ENCODE peak calls at places on chromosomes 4 and X, in nine cellular contexts. U is HT1080, I is memory B cell, G is suprapubic skin, D is DMS153, P is NCI-H774, O is IMR-90, S is MM.1S, Y is NCI-H1436. A is an unnamed sample.

GRCh38 chrX:8851487-8851886 is 50.3 kb upstream of the FAM9A start:
- DNase-seq in U (peak; percentile 58), I (no peak), G (no peak), D (no peak), P (no peak), O (peak; percentile 34), S (no peak), Y (no peak), A (no peak)

GRCh38 chr4:185227713-185228278 is 18.4 kb downstream of the SNX25 start:
- DNase-seq in U (no peak), I (no peak), G (no peak), D (no peak), P (no peak), O (no peak), S (no peak), Y (no peak), A (no peak)

GRCh38 chrX:153924149-153924861 is 1.8 kb downstream of the ARHGAP4 start:
- DNase-seq in U (peak; percentile 34), I (peak; percentile 37), G (no peak), D (peak; percentile 73), P (no peak), O (peak; percentile 44), S (peak; percentile 42), Y (peak; percentile 89), A (no peak)

GRCh38 chr4:153374471-153374870 is 30.0 kb downstream of the MND1 start:
- DNase-seq in U (no peak), I (no peak), G (no peak), D (no peak), P (no peak), O (no peak), S (no peak), Y (no peak), A (no peak)

GRCh38 chrX:88397551-88397950 is 349.5 kb upstream of the CPXCR1 start:
- DNase-seq in U (no peak), I (no peak), G (no peak), D (no peak), P (no peak), O (no peak), S (no peak), Y (no peak), A (no peak)

GRCh38 chrX:123906557-123907316 is 46.9 kb downstream of the XIAP start:
- DNase-seq in U (no peak), I (no peak), G (no peak), D (no peak), P (no peak), O (no peak), S (no peak), Y (no peak), A (no peak)

GRCh38 chr4:129355529-129355928 is 259.6 kb downstream of the C4orf33 start:
- DNase-seq in U (peak; percentile 29), I (no peak), G (no peak), D (no peak), P (no peak), O (no peak), S (no peak), Y (no peak), A (no peak)

GRCh38 chrX:147848009-147848408 is 63.7 kb upstream of the FMR1 start:
- DNase-seq in U (no peak), I (no peak), G (no peak), D (no peak), P (no peak), O (no peak), S (no peak), Y (no peak), A (no peak)

GRCh38 chrX:70422886-70423336 is at the start of gene GDPD2:
- DNase-seq in U (peak; percentile 27), I (no peak), G (no peak), D (peak; percentile 54), P (peak; percentile 16), O (no peak), S (no peak), Y (peak; percentile 22), A (no peak)

GRCh38 chrX:50103866-50104566 is 96.8 kb downstream of the AKAP4 start:
- DNase-seq in U (no peak), I (no peak), G (no peak), D (no peak), P (no peak), O (no peak), S (no peak), Y (no peak), A (no peak)

GRCh38 chr4:20618010-20618409 is 82.2 kb upstream of the PACRGL start:
- DNase-seq in U (no peak), I (no peak), G (no peak), D (no peak), P (peak; percentile 7), O (no peak), S (no peak), Y (no peak), A (no peak)

GRCh38 chrX:104270916-104271512 is 16.3 kb upstream of the ESX1 start:
- DNase-seq in U (peak; percentile 47), I (no peak), G (no peak), D (no peak), P (no peak), O (peak; percentile 22), S (no peak), Y (peak; percentile 2), A (peak; percentile 1)

GRCh38 chr4:113394730-113395530 is 345.5 kb downstream of the ANK2 start:
- DNase-seq in U (peak; percentile 82), I (peak; percentile 50), G (no peak), D (peak; percentile 79), P (peak; percentile 57), O (peak; percentile 88), S (peak; percentile 83), Y (peak; percentile 82), A (peak; percentile 49)

GRCh38 chrX:49053223-49054072 is 5.4 kb upstream of the CCDC120 start:
- DNase-seq in U (no peak), I (no peak), G (no peak), D (peak; percentile 15), P (peak; percentile 37), O (peak; percentile 43), S (peak; percentile 47), Y (peak; percentile 71), A (peak; percentile 72)

GRCh38 chr4:157803441-157804168 is 369.2 kb downstream of the GASK1B start:
- DNase-seq in U (no peak), I (no peak), G (no peak), D (no peak), P (no peak), O (no peak), S (no peak), Y (no peak), A (no peak)

GRCh38 chr4:76881375-76881774 is 16.6 kb downstream of the SOWAHB start:
- DNase-seq in U (no peak), I (no peak), G (no peak), D (peak; percentile 92), P (peak; percentile 66), O (no peak), S (no peak), Y (no peak), A (no peak)

GRCh38 chr4:147831452-147832192 is 99.7 kb downstream of the ARHGAP10 start:
- DNase-seq in U (peak; percentile 92), I (no peak), G (no peak), D (no peak), P (no peak), O (peak; percentile 93), S (no peak), Y (no peak), A (no peak)

GRCh38 chr4:165433529-165433928 is 54.7 kb downstream of the CPE start:
- DNase-seq in U (no peak), I (no peak), G (no peak), D (peak; percentile 69), P (no peak), O (no peak), S (no peak), Y (no peak), A (no peak)

GRCh38 chrX:109856974-109857373 is 123.9 kb upstream of the ACSL4 start:
- DNase-seq in U (no peak), I (no peak), G (no peak), D (no peak), P (peak; percentile 8), O (peak; percentile 34), S (peak; percentile 39), Y (peak; percentile 37), A (no peak)

GRCh38 chr4:92064574-92064973 is 239.2 kb upstream of the GRID2 start:
- DNase-seq in U (no peak), I (no peak), G (no peak), D (no peak), P (no peak), O (no peak), S (no peak), Y (no peak), A (no peak)

GRCh38 chr4:77184961-77185360 is 28.0 kb downstream of the CCNG2 start:
- DNase-seq in U (no peak), I (no peak), G (no peak), D (no peak), P (no peak), O (no peak), S (no peak), Y (no peak), A (no peak)

GRCh38 chr4:15349426-15349825 is 78.4 kb upstream of the C1QTNF7 start:
- DNase-seq in U (no peak), I (no peak), G (no peak), D (no peak), P (no peak), O (no peak), S (no peak), Y (no peak), A (no peak)

GRCh38 chr4:67465032-67465762 is 80.1 kb downstream of the CENPC start:
- DNase-seq in U (peak; percentile 4), I (no peak), G (no peak), D (no peak), P (no peak), O (peak; percentile 55), S (no peak), Y (no peak), A (no peak)

GRCh38 chrX:10158279-10158939 is 1.6 kb downstream of the CLCN4 start:
- DNase-seq in U (no peak), I (peak; percentile 45), G (no peak), D (no peak), P (peak; percentile 25), O (no peak), S (no peak), Y (no peak), A (peak; percentile 47)

GRCh38 chrX:37330642-37331041 is 18.5 kb upstream of the PRRG1 start:
- DNase-seq in U (no peak), I (no peak), G (no peak), D (no peak), P (no peak), O (no peak), S (no peak), Y (no peak), A (no peak)

GRCh38 chr4:184475096-184475461 is 729 bp upstream of the IRF2 start:
- DNase-seq in U (peak; percentile 41), I (no peak), G (peak; percentile 82), D (no peak), P (no peak), O (peak; percentile 35), S (peak; percentile 52), Y (no peak), A (no peak)

GRCh38 chr4:80265571-80266266 is 745 bp upstream of the FGF5 start:
- DNase-seq in U (peak; percentile 61), I (no peak), G (no peak), D (no peak), P (no peak), O (peak; percentile 92), S (no peak), Y (no peak), A (peak; percentile 12)

GRCh38 chrX:86133761-86134160 is 14.5 kb upstream of the DACH2 start:
- DNase-seq in U (no peak), I (no peak), G (no peak), D (no peak), P (no peak), O (peak; percentile 34), S (peak; percentile 30), Y (peak; percentile 2), A (no peak)

GRCh38 chr4:2042207-2042946 is 16.8 kb upstream of the NAT8L start:
- DNase-seq in U (no peak), I (peak; percentile 44), G (peak; percentile 67), D (no peak), P (no peak), O (no peak), S (peak; percentile 38), Y (peak; percentile 16), A (no peak)

GRCh38 chr4:52718123-52718522 is 33.1 kb downstream of the ERVMER34-1 start:
- DNase-seq in U (peak; percentile 86), I (no peak), G (no peak), D (no peak), P (no peak), O (peak; percentile 49), S (no peak), Y (no peak), A (no peak)

GRCh38 chr4:181688416-181688815 is 554.8 kb upstream of the TENM3 start:
- DNase-seq in U (peak; percentile 62), I (no peak), G (no peak), D (peak; percentile 67), P (no peak), O (peak; percentile 62), S (no peak), Y (no peak), A (no peak)

A was measured in NCI-H1930.